ENCODE peak calls at places on chromosomes 16 and 17, in eight cellular contexts. B, X, E, Q, R, F, Z and C are unnamed samples.

GRCh38 chr16:86225905-86226371 is 284.4 kb upstream of the FOXF1 start:
- DNase-seq in B (no peak), Q (no peak), F (no peak), Z (no peak), X (no peak), E (no peak), R (no peak), C (no peak)

GRCh38 chr16:84454611-84455010 is 49.8 kb downstream of the MEAK7 start:
- DNase-seq in Q (no peak), F (no peak), B (no peak), R (no peak), Z (no peak), X (no peak), E (no peak), C (no peak)

GRCh38 chr16:49780436-49780835 is 75.5 kb downstream of the ZNF423 start:
- DNase-seq in Q (no peak), R (no peak), Z (no peak), B (no peak), E (no peak), X (no peak), F (no peak), C (no peak)

GRCh38 chr16:22162658-22163009 is 328 bp downstream of the SDR42E2 start:
- DNase-seq in B (no peak), X (no peak), Q (no peak), E (no peak), R (no peak), Z (no peak), F (no peak), C (no peak)

GRCh38 chr16:24013733-24014645 is 178.2 kb downstream of the PRKCB start:
- DNase-seq in E (peak), X (peak), Q (no peak), B (peak), R (no peak), Z (no peak), F (no peak), C (no peak)

GRCh38 chr17:76901542-76902197 is 33.5 kb downstream of the MGAT5B start:
- DNase-seq in X (no peak), B (no peak), Z (no peak), Q (no peak), R (no peak), F (no peak), E (no peak), C (no peak)

GRCh38 chr17:49545007-49545660 is 30.5 kb upstream of the NXPH3 start:
- DNase-seq in E (no peak), X (no peak), R (no peak), B (no peak), F (no peak), Z (no peak), Q (no peak), C (no peak)

GRCh38 chr17:8125947-8126305 is 2.0 kb upstream of the HES7 start:
- DNase-seq in E (no peak), B (no peak), X (no peak), R (no peak), Z (no peak), Q (no peak), F (no peak), C (no peak)

GRCh38 chr17:7308625-7309433 is 1.4 kb downstream of the EIF5A start:
- DNase-seq in B (peak), Z (no peak), F (peak), R (no peak), Q (peak), E (peak), X (peak), C (peak)

GRCh38 chr17:21463779-21464407 is 87.7 kb downstream of the KCNJ12 start:
- DNase-seq in E (no peak), Q (no peak), X (no peak), B (no peak), R (no peak), Z (no peak), F (no peak), C (no peak)

GRCh38 chr16:2953706-2954105 is 10.4 kb upstream of the KREMEN2 start:
- DNase-seq in R (no peak), Z (peak), F (no peak), Q (no peak), E (no peak), B (no peak), X (no peak), C (no peak)

GRCh38 chr17:64455993-64456885 is 7.3 kb downstream of the MILR1 start:
- DNase-seq in Z (no peak), E (no peak), B (peak), Q (no peak), R (no peak), X (no peak), F (no peak), C (no peak)

GRCh38 chr17:67054011-67054591 is 9.7 kb downstream of the CACNG1 start:
- DNase-seq in B (no peak), E (no peak), Q (no peak), R (peak), Z (no peak), F (no peak), X (no peak), C (no peak)

GRCh38 chr17:4118095-4118743 is 24.6 kb downstream of the ZZEF1 start:
- DNase-seq in F (no peak), B (no peak), E (no peak), R (no peak), X (no peak), Z (no peak), Q (no peak), C (no peak)

GRCh38 chr17:360141-360705 is 7.6 kb upstream of the RPH3AL start:
- DNase-seq in X (no peak), Z (no peak), B (no peak), Q (no peak), R (no peak), F (no peak), E (no peak), C (no peak)

GRCh38 chr17:63344383-63344782 is 101.7 kb downstream of the CYB561 start:
- DNase-seq in R (no peak), E (no peak), Z (no peak), X (no peak), Q (no peak), F (no peak), B (no peak), C (no peak)

GRCh38 chr16:31072540-31073072 is 1.4 kb downstream of the ZNF668 start:
- DNase-seq in Q (peak), X (no peak), E (peak), R (no peak), B (peak), F (no peak), Z (no peak), C (no peak)

GRCh38 chr16:27692576-27692975 is 142.6 kb downstream of the KATNIP start:
- DNase-seq in Q (no peak), X (no peak), B (no peak), E (no peak), R (no peak), F (no peak), Z (no peak), C (no peak)

GRCh38 chr16:2339521-2340484 is 725 bp downstream of the ABCA3 start:
- DNase-seq in E (peak), R (no peak), Z (peak), B (peak), F (no peak), X (peak), Q (no peak), C (no peak)

GRCh38 chr17:42843358-42843934 is 934 bp upstream of the AOC2 start:
- DNase-seq in X (no peak), B (peak), E (no peak), F (peak), R (no peak), Q (peak), Z (peak), C (peak)

GRCh38 chr16:75228143-75228976 is 9.6 kb downstream of the CTRB1 start:
- DNase-seq in X (no peak), Q (no peak), E (no peak), R (no peak), F (no peak), B (no peak), Z (no peak), C (no peak)

GRCh38 chr16:11665071-11665491 is 3.2 kb upstream of the SNN start:
- DNase-seq in R (no peak), Q (no peak), B (peak), Z (no peak), E (peak), F (no peak), X (no peak), C (no peak)

GRCh38 chr17:76812248-76812647 is 56.0 kb upstream of the MGAT5B start:
- DNase-seq in X (no peak), F (no peak), Z (no peak), R (no peak), E (no peak), B (no peak), Q (peak), C (no peak)

GRCh38 chr16:53769787-53770186 is 65.8 kb downstream of the FTO start:
- DNase-seq in F (no peak), Q (no peak), Z (no peak), R (no peak), X (no peak), B (no peak), E (no peak), C (no peak)